ENCODE peak calls at places on chromosome 6, in ten cellular contexts. One of them, this sample, is unnamed. For H3K4me1, the result is how much of the 10 kb centered on the place peaks cover.

GRCh38 chr6:89079611-89080213 is 839 bp upstream of the PNRC1 start:
- DNase-seq in A549: no peak
- DNase-seq in breast epithelium: no peak
- DNase-seq in OCI-LY7: peak
- DNase-seq in sigmoid colon: peak
- DNase-seq in GM23248: peak
- DNase-seq in IMR-90: peak
- DNase-seq in psoas muscle: peak
- DNase-seq in transverse colon: peak
- DNase-seq in heart left ventricle: peak
- DNase-seq in this sample: peak

GRCh38 chr6:143965503-143966171 is 42.4 kb downstream of the PLAGL1 start:
- DNase-seq in A549: no peak
- DNase-seq in breast epithelium: no peak
- DNase-seq in psoas muscle: no peak
- DNase-seq in IMR-90: peak
- DNase-seq in sigmoid colon: no peak
- DNase-seq in heart left ventricle: no peak
- DNase-seq in GM23248: peak
- DNase-seq in OCI-LY7: no peak
- DNase-seq in transverse colon: no peak
- DNase-seq in this sample: no peak

GRCh38 chr6:154998855-154999254 is 3.7 kb downstream of the TIAM2 start:
- DNase-seq in breast epithelium: no peak
- DNase-seq in OCI-LY7: no peak
- DNase-seq in GM23248: no peak
- DNase-seq in psoas muscle: no peak
- DNase-seq in sigmoid colon: no peak
- DNase-seq in transverse colon: no peak
- DNase-seq in heart left ventricle: no peak
- DNase-seq in IMR-90: no peak
- DNase-seq in A549: no peak
- DNase-seq in this sample: no peak

GRCh38 chr6:79946242-79946641 is 1.1 kb downstream of the ELOVL4 start:
- DNase-seq in breast epithelium: no peak
- DNase-seq in A549: peak
- DNase-seq in psoas muscle: no peak
- DNase-seq in IMR-90: peak
- DNase-seq in OCI-LY7: peak
- DNase-seq in GM23248: peak
- DNase-seq in transverse colon: no peak
- DNase-seq in sigmoid colon: no peak
- DNase-seq in heart left ventricle: no peak
- DNase-seq in this sample: no peak

GRCh38 chr6:148530394-148530923 is 187.8 kb downstream of the SASH1 start:
- DNase-seq in transverse colon: no peak
- DNase-seq in breast epithelium: no peak
- DNase-seq in GM23248: peak
- DNase-seq in OCI-LY7: peak
- DNase-seq in heart left ventricle: no peak
- DNase-seq in IMR-90: peak
- DNase-seq in A549: peak
- DNase-seq in psoas muscle: no peak
- DNase-seq in sigmoid colon: no peak
- DNase-seq in this sample: no peak

GRCh38 chr6:11329841-11330765 is 97.6 kb upstream of the NEDD9 start:
- DNase-seq in sigmoid colon: no peak
- DNase-seq in GM23248: no peak
- DNase-seq in transverse colon: peak
- DNase-seq in heart left ventricle: no peak
- DNase-seq in IMR-90: no peak
- DNase-seq in breast epithelium: no peak
- DNase-seq in A549: no peak
- DNase-seq in psoas muscle: no peak
- DNase-seq in OCI-LY7: no peak
- DNase-seq in this sample: peak

GRCh38 chr6:115704028-115704427 is 356.7 kb downstream of the FRK start:
- DNase-seq in sigmoid colon: no peak
- DNase-seq in IMR-90: no peak
- DNase-seq in breast epithelium: no peak
- DNase-seq in GM23248: no peak
- DNase-seq in A549: no peak
- DNase-seq in psoas muscle: no peak
- DNase-seq in transverse colon: no peak
- DNase-seq in heart left ventricle: no peak
- DNase-seq in OCI-LY7: no peak
- DNase-seq in this sample: no peak

GRCh38 chr6:136728976-136729515 is 63.2 kb downstream of the MAP3K5 start:
- DNase-seq in heart left ventricle: no peak
- DNase-seq in A549: no peak
- DNase-seq in GM23248: no peak
- DNase-seq in psoas muscle: no peak
- DNase-seq in IMR-90: no peak
- DNase-seq in breast epithelium: no peak
- DNase-seq in transverse colon: no peak
- DNase-seq in OCI-LY7: no peak
- DNase-seq in sigmoid colon: no peak
- DNase-seq in this sample: no peak

GRCh38 chr6:68727699-68728098 is 92.6 kb downstream of the ADGRB3 start:
- DNase-seq in transverse colon: no peak
- DNase-seq in psoas muscle: no peak
- DNase-seq in sigmoid colon: no peak
- DNase-seq in A549: no peak
- DNase-seq in heart left ventricle: no peak
- DNase-seq in IMR-90: no peak
- DNase-seq in GM23248: no peak
- DNase-seq in breast epithelium: no peak
- DNase-seq in OCI-LY7: no peak
- DNase-seq in this sample: no peak

GRCh38 chr6:16849280-16850210 is 88.3 kb upstream of the ATXN1 start:
- DNase-seq in transverse colon: peak
- DNase-seq in IMR-90: peak
- DNase-seq in sigmoid colon: no peak
- DNase-seq in GM23248: peak
- DNase-seq in A549: no peak
- DNase-seq in OCI-LY7: no peak
- DNase-seq in psoas muscle: no peak
- DNase-seq in breast epithelium: no peak
- DNase-seq in heart left ventricle: no peak
- DNase-seq in this sample: no peak

GRCh38 chr6:143136647-143137046 is 76.0 kb downstream of the AIG1 start:
- DNase-seq in psoas muscle: no peak
- DNase-seq in GM23248: no peak
- DNase-seq in heart left ventricle: no peak
- DNase-seq in breast epithelium: no peak
- DNase-seq in transverse colon: no peak
- DNase-seq in A549: no peak
- DNase-seq in OCI-LY7: no peak
- DNase-seq in sigmoid colon: no peak
- DNase-seq in IMR-90: no peak
- DNase-seq in this sample: no peak

GRCh38 chr6:80547827-80548226 is 441.4 kb downstream of the BCKDHB start:
- DNase-seq in breast epithelium: no peak
- DNase-seq in transverse colon: no peak
- DNase-seq in IMR-90: peak
- DNase-seq in A549: no peak
- DNase-seq in GM23248: peak
- DNase-seq in sigmoid colon: no peak
- DNase-seq in psoas muscle: no peak
- DNase-seq in OCI-LY7: no peak
- DNase-seq in heart left ventricle: no peak
- DNase-seq in this sample: no peak

GRCh38 chr6:17966451-17966850 is 21.0 kb downstream of the KIF13A start:
- DNase-seq in heart left ventricle: no peak
- DNase-seq in sigmoid colon: no peak
- DNase-seq in A549: no peak
- DNase-seq in breast epithelium: no peak
- DNase-seq in GM23248: no peak
- DNase-seq in psoas muscle: no peak
- DNase-seq in transverse colon: no peak
- DNase-seq in OCI-LY7: no peak
- DNase-seq in IMR-90: no peak
- DNase-seq in this sample: no peak

GRCh38 chr6:99129835-99130234 is 182.1 kb upstream of the FBXL4 start:
- DNase-seq in transverse colon: no peak
- DNase-seq in psoas muscle: no peak
- DNase-seq in A549: no peak
- DNase-seq in heart left ventricle: no peak
- DNase-seq in OCI-LY7: no peak
- DNase-seq in breast epithelium: no peak
- DNase-seq in sigmoid colon: no peak
- DNase-seq in GM23248: no peak
- DNase-seq in IMR-90: no peak
- DNase-seq in this sample: no peak

GRCh38 chr6:151782560-151782959 is 24.9 kb upstream of the ESR1 start:
- DNase-seq in OCI-LY7: no peak
- DNase-seq in A549: no peak
- DNase-seq in IMR-90: no peak
- DNase-seq in transverse colon: no peak
- DNase-seq in sigmoid colon: no peak
- DNase-seq in heart left ventricle: no peak
- DNase-seq in psoas muscle: no peak
- DNase-seq in breast epithelium: no peak
- DNase-seq in GM23248: no peak
- DNase-seq in this sample: no peak

GRCh38 chr6:2103644-2104523 is 141.5 kb downstream of the GMDS start:
- DNase-seq in OCI-LY7: peak
- DNase-seq in IMR-90: peak
- DNase-seq in heart left ventricle: no peak
- DNase-seq in A549: peak
- DNase-seq in GM23248: peak
- DNase-seq in psoas muscle: no peak
- DNase-seq in breast epithelium: no peak
- DNase-seq in sigmoid colon: no peak
- DNase-seq in transverse colon: no peak
- DNase-seq in this sample: no peak

GRCh38 chr6:154397491-154398195 is 41.0 kb upstream of the IPCEF1 start:
- DNase-seq in IMR-90: no peak
- DNase-seq in OCI-LY7: no peak
- DNase-seq in A549: no peak
- DNase-seq in breast epithelium: no peak
- DNase-seq in sigmoid colon: no peak
- DNase-seq in transverse colon: no peak
- DNase-seq in psoas muscle: no peak
- DNase-seq in heart left ventricle: no peak
- DNase-seq in GM23248: no peak
- DNase-seq in this sample: no peak

DNA sequence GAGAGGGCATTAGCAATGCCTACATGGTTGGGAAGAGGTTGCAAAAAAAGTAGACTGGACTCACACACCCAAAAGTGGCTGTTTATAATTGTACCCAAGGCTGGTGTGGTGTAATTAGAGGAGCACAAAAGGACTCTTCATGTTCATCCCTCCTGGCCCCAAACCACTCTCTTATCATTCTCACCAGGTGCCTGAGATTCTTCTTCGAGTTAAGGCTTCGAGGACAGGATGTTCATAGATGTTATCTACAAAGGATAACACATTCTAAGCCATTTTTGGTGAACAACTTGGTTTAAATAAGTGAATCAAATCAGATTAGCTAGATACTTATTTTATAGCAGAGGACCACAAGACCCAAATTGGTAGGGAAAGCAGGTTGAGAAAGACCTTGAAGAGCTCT is 73.1 kb upstream of the SUPT3H start:
- DNase-seq in heart left ventricle: no peak
- DNase-seq in sigmoid colon: no peak
- DNase-seq in breast epithelium: no peak
- DNase-seq in GM23248: no peak
- DNase-seq in A549: no peak
- DNase-seq in OCI-LY7: no peak
- DNase-seq in IMR-90: no peak
- DNase-seq in psoas muscle: no peak
- DNase-seq in transverse colon: no peak
- DNase-seq in this sample: no peak
- H3K4me1 ChIP-seq in heart left ventricle: under half
- H3K4me1 ChIP-seq in sigmoid colon: under half
- H3K4me1 ChIP-seq in breast epithelium: under half
- H3K4me1 ChIP-seq in GM23248: half or more
- H3K4me1 ChIP-seq in A549: under half
- H3K4me1 ChIP-seq in OCI-LY7: under half
- H3K4me1 ChIP-seq in IMR-90: under half
- H3K4me1 ChIP-seq in psoas muscle: under half
- H3K4me1 ChIP-seq in transverse colon: under half
- H3K4me1 ChIP-seq in this sample: under half

GRCh38 chr6:111812080-111813038 is 60.9 kb downstream of the FYN start:
- DNase-seq in GM23248: peak
- DNase-seq in heart left ventricle: no peak
- DNase-seq in breast epithelium: no peak
- DNase-seq in sigmoid colon: no peak
- DNase-seq in A549: no peak
- DNase-seq in psoas muscle: no peak
- DNase-seq in IMR-90: no peak
- DNase-seq in transverse colon: no peak
- DNase-seq in OCI-LY7: no peak
- DNase-seq in this sample: no peak
- H3K4me1 ChIP-seq in GM23248: under half
- H3K4me1 ChIP-seq in heart left ventricle: under half
- H3K4me1 ChIP-seq in breast epithelium: under half
- H3K4me1 ChIP-seq in sigmoid colon: under half
- H3K4me1 ChIP-seq in A549: under half
- H3K4me1 ChIP-seq in psoas muscle: under half
- H3K4me1 ChIP-seq in IMR-90: under half
- H3K4me1 ChIP-seq in transverse colon: under half
- H3K4me1 ChIP-seq in OCI-LY7: under half
- H3K4me1 ChIP-seq in this sample: under half

GRCh38 chr6:168043193-168043847 is 35.7 kb downstream of the FRMD1 start:
- DNase-seq in heart left ventricle: no peak
- DNase-seq in GM23248: no peak
- DNase-seq in transverse colon: no peak
- DNase-seq in psoas muscle: no peak
- DNase-seq in OCI-LY7: no peak
- DNase-seq in IMR-90: no peak
- DNase-seq in sigmoid colon: peak
- DNase-seq in A549: no peak
- DNase-seq in breast epithelium: peak
- DNase-seq in this sample: no peak
- H3K4me1 ChIP-seq in heart left ventricle: under half
- H3K4me1 ChIP-seq in GM23248: under half
- H3K4me1 ChIP-seq in transverse colon: under half
- H3K4me1 ChIP-seq in psoas muscle: under half
- H3K4me1 ChIP-seq in OCI-LY7: under half
- H3K4me1 ChIP-seq in IMR-90: under half
- H3K4me1 ChIP-seq in sigmoid colon: under half
- H3K4me1 ChIP-seq in A549: under half
- H3K4me1 ChIP-seq in breast epithelium: under half
- H3K4me1 ChIP-seq in this sample: under half

DNA sequence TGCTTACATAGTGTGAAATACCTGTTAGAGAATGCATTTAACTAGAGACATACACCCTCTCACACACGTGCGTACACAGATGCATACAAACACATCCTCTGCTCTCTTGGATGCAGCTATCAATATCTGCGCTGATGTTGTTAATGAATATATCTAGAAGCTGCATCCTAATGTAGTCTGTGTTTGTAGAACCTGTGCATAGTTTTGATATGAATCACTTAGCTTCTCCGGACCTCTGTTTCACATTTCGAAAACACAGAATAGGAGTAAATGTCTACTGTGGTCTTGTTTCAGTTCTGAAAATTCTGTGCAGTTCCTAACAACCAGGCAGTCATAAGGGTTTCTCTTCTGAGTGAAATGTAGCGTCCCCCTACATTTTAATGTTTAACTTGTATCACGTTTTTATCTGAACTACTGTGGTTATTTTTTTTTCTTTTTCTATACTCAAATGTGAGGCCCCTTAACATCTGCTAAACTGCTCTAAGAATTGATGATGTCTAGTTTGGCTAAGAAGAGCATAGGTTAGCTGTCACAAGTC is 254.6 kb downstream of the TMEM242 start:
- DNase-seq in IMR-90: peak
- DNase-seq in breast epithelium: no peak
- DNase-seq in GM23248: no peak
- DNase-seq in sigmoid colon: no peak
- DNase-seq in A549: no peak
- DNase-seq in OCI-LY7: no peak
- DNase-seq in transverse colon: no peak
- DNase-seq in heart left ventricle: no peak
- DNase-seq in psoas muscle: no peak
- DNase-seq in this sample: no peak
- H3K4me1 ChIP-seq in IMR-90: under half
- H3K4me1 ChIP-seq in breast epithelium: under half
- H3K4me1 ChIP-seq in GM23248: under half
- H3K4me1 ChIP-seq in sigmoid colon: half or more
- H3K4me1 ChIP-seq in A549: under half
- H3K4me1 ChIP-seq in OCI-LY7: half or more
- H3K4me1 ChIP-seq in transverse colon: under half
- H3K4me1 ChIP-seq in heart left ventricle: half or more
- H3K4me1 ChIP-seq in psoas muscle: half or more
- H3K4me1 ChIP-seq in this sample: under half

This sample was measured in mucosa of descending colon.